ENCODE peak calls at places on chromosomes 6 and 20, in seven cellular contexts. One of them, this sample, is unnamed.

GRCh38 chr6:152271681-152272464 is 365.3 kb downstream of the SYNE1 start:
- DNase-seq in astrocyte of the spinal cord: peak; percentile 74
- DNase-seq in mucosa of descending colon: no peak
- DNase-seq in omental fat pad: no peak
- DNase-seq in DMS79: no peak
- DNase-seq in IMR-90: peak; percentile 34
- DNase-seq in NAMALWA: no peak
- DNase-seq in this sample: no peak

GRCh38 chr20:2814587-2815051 is at the start of gene C20orf141:
- DNase-seq in IMR-90: peak; percentile 99
- DNase-seq in NAMALWA: no peak
- DNase-seq in mucosa of descending colon: no peak
- DNase-seq in omental fat pad: peak; percentile 52
- DNase-seq in astrocyte of the spinal cord: peak; percentile 97
- DNase-seq in DMS79: no peak
- DNase-seq in this sample: no peak

GRCh38 chr6:44284119-44284518 is 13.9 kb downstream of the TMEM151B start:
- DNase-seq in omental fat pad: no peak
- DNase-seq in DMS79: no peak
- DNase-seq in NAMALWA: no peak
- DNase-seq in IMR-90: no peak
- DNase-seq in astrocyte of the spinal cord: no peak
- DNase-seq in mucosa of descending colon: no peak
- DNase-seq in this sample: no peak

GRCh38 chr20:51494241-51495110 is 48.0 kb downstream of the NFATC2 start:
- DNase-seq in DMS79: no peak
- DNase-seq in IMR-90: no peak
- DNase-seq in NAMALWA: no peak
- DNase-seq in mucosa of descending colon: no peak
- DNase-seq in omental fat pad: no peak
- DNase-seq in astrocyte of the spinal cord: no peak
- DNase-seq in this sample: no peak

GRCh38 chr6:129567374-129567773 is 142.6 kb downstream of the ARHGAP18 start:
- DNase-seq in astrocyte of the spinal cord: peak; percentile 28
- DNase-seq in mucosa of descending colon: no peak
- DNase-seq in omental fat pad: no peak
- DNase-seq in IMR-90: no peak
- DNase-seq in NAMALWA: peak; percentile 30
- DNase-seq in DMS79: no peak
- DNase-seq in this sample: no peak

GRCh38 chr20:32396656-32397160 is 38.6 kb downstream of the ASXL1 start:
- DNase-seq in astrocyte of the spinal cord: no peak
- DNase-seq in omental fat pad: no peak
- DNase-seq in mucosa of descending colon: no peak
- DNase-seq in NAMALWA: no peak
- DNase-seq in DMS79: no peak
- DNase-seq in IMR-90: peak; percentile 42
- DNase-seq in this sample: no peak

GRCh38 chr6:105993769-105994521 is 92.2 kb upstream of the PRDM1 start:
- DNase-seq in mucosa of descending colon: peak; percentile 67
- DNase-seq in NAMALWA: no peak
- DNase-seq in astrocyte of the spinal cord: peak; percentile 27
- DNase-seq in omental fat pad: no peak
- DNase-seq in IMR-90: peak; percentile 45
- DNase-seq in DMS79: no peak
- DNase-seq in this sample: no peak

GRCh38 chr6:46932526-46932925 is 10.8 kb upstream of the ADGRF5 start:
- DNase-seq in IMR-90: no peak
- DNase-seq in NAMALWA: no peak
- DNase-seq in astrocyte of the spinal cord: peak; percentile 16
- DNase-seq in omental fat pad: no peak
- DNase-seq in mucosa of descending colon: no peak
- DNase-seq in DMS79: no peak
- DNase-seq in this sample: no peak

GRCh38 chr20:2378893-2379292 is 1.8 kb upstream of the TGM6 start:
- DNase-seq in astrocyte of the spinal cord: no peak
- DNase-seq in DMS79: no peak
- DNase-seq in NAMALWA: no peak
- DNase-seq in IMR-90: no peak
- DNase-seq in mucosa of descending colon: no peak
- DNase-seq in omental fat pad: no peak
- DNase-seq in this sample: no peak

GRCh38 chr20:51529027-51529749 is 13.3 kb downstream of the NFATC2 start:
- DNase-seq in astrocyte of the spinal cord: peak; percentile 51
- DNase-seq in NAMALWA: peak; percentile 29
- DNase-seq in IMR-90: peak; percentile 74
- DNase-seq in mucosa of descending colon: no peak
- DNase-seq in omental fat pad: no peak
- DNase-seq in DMS79: no peak
- DNase-seq in this sample: no peak

GRCh38 chr6:145866449-145867401 is 52.1 kb upstream of the FBXO30 start:
- DNase-seq in astrocyte of the spinal cord: no peak
- DNase-seq in mucosa of descending colon: no peak
- DNase-seq in NAMALWA: peak; percentile 66
- DNase-seq in DMS79: no peak
- DNase-seq in omental fat pad: no peak
- DNase-seq in IMR-90: no peak
- DNase-seq in this sample: no peak

GRCh38 chr6:45970326-45970725 is 45.3 kb downstream of the CLIC5 start:
- DNase-seq in DMS79: no peak
- DNase-seq in IMR-90: no peak
- DNase-seq in mucosa of descending colon: no peak
- DNase-seq in astrocyte of the spinal cord: no peak
- DNase-seq in NAMALWA: peak; percentile 2
- DNase-seq in omental fat pad: no peak
- DNase-seq in this sample: no peak

GRCh38 chr6:25035451-25036435 is 100.0 kb upstream of the RIPOR2 start:
- DNase-seq in DMS79: no peak
- DNase-seq in IMR-90: no peak
- DNase-seq in astrocyte of the spinal cord: no peak
- DNase-seq in omental fat pad: no peak
- DNase-seq in NAMALWA: peak; percentile 21
- DNase-seq in mucosa of descending colon: no peak
- DNase-seq in this sample: no peak

GRCh38 chr6:116500969-116501433 is 10.4 kb upstream of the CALHM5 start:
- DNase-seq in mucosa of descending colon: no peak
- DNase-seq in NAMALWA: no peak
- DNase-seq in DMS79: no peak
- DNase-seq in astrocyte of the spinal cord: no peak
- DNase-seq in omental fat pad: no peak
- DNase-seq in IMR-90: peak; percentile 36
- DNase-seq in this sample: no peak

GRCh38 chr20:38698541-38698940 is 25.7 kb upstream of the SLC32A1 start:
- DNase-seq in NAMALWA: no peak
- DNase-seq in astrocyte of the spinal cord: no peak
- DNase-seq in mucosa of descending colon: no peak
- DNase-seq in DMS79: no peak
- DNase-seq in IMR-90: no peak
- DNase-seq in omental fat pad: no peak
- DNase-seq in this sample: no peak

This sample was measured in NCI-H187 treated with DMSO at 0.1 percent for 48 hours.